ENCODE peak calls at places on chromosome 12, in five cellular contexts. One of them, this sample, is unnamed.

GRCh38 chr12:120984351-120984898 is 6.1 kb downstream of the HNF1A start:
- ATAC-seq in upper lobe of left lung: no peak
- ATAC-seq in HepG2: peak; percentile 9
- ATAC-seq in HCT116: no peak
- ATAC-seq in K562: no peak
- ATAC-seq in this sample: no peak

GRCh38 chr12:32312049-32312670 is 87.2 kb upstream of the FGD4 start:
- ATAC-seq in K562: peak; percentile 73
- ATAC-seq in upper lobe of left lung: peak; percentile 63
- ATAC-seq in HepG2: peak; percentile 47
- ATAC-seq in HCT116: peak; percentile 86
- ATAC-seq in this sample: no peak

GRCh38 chr12:121748571-121749265 is 36.2 kb downstream of the TMEM120B start:
- ATAC-seq in K562: peak; percentile 100
- ATAC-seq in upper lobe of left lung: peak; percentile 62
- ATAC-seq in HCT116: peak; percentile 46
- ATAC-seq in HepG2: peak; percentile 97
- ATAC-seq in this sample: peak; percentile 82

GRCh38 chr12:92556141-92556540 is 146.6 kb upstream of the PLEKHG7 start:
- ATAC-seq in upper lobe of left lung: no peak
- ATAC-seq in K562: no peak
- ATAC-seq in HCT116: no peak
- ATAC-seq in HepG2: no peak
- ATAC-seq in this sample: no peak

GRCh38 chr12:43579240-43579639 is 27.2 kb upstream of the ADAMTS20 start:
- ATAC-seq in upper lobe of left lung: no peak
- ATAC-seq in HepG2: no peak
- ATAC-seq in HCT116: no peak
- ATAC-seq in K562: no peak
- ATAC-seq in this sample: no peak

GRCh38 chr12:5944688-5945070 is 380 bp downstream of the ANO2 start:
- ATAC-seq in HepG2: no peak
- ATAC-seq in K562: no peak
- ATAC-seq in HCT116: no peak
- ATAC-seq in upper lobe of left lung: no peak
- ATAC-seq in this sample: no peak

GRCh38 chr12:103944964-103945363 is 14.8 kb downstream of the HSP90B1 start:
- ATAC-seq in K562: no peak
- ATAC-seq in upper lobe of left lung: no peak
- ATAC-seq in HepG2: no peak
- ATAC-seq in HCT116: no peak
- ATAC-seq in this sample: no peak

GRCh38 chr12:120544691-120545090 is 10.5 kb downstream of the RNF10 start:
- ATAC-seq in HepG2: no peak
- ATAC-seq in K562: no peak
- ATAC-seq in HCT116: no peak
- ATAC-seq in upper lobe of left lung: no peak
- ATAC-seq in this sample: no peak

GRCh38 chr12:1501695-1502440 is 92.5 kb downstream of the FBXL14 start:
- ATAC-seq in upper lobe of left lung: no peak
- ATAC-seq in K562: no peak
- ATAC-seq in HCT116: no peak
- ATAC-seq in HepG2: no peak
- ATAC-seq in this sample: no peak

GRCh38 chr12:89373772-89374572 is 21.7 kb upstream of the DUSP6 start:
- ATAC-seq in HepG2: no peak
- ATAC-seq in upper lobe of left lung: peak; percentile 84
- ATAC-seq in HCT116: no peak
- ATAC-seq in K562: no peak
- ATAC-seq in this sample: peak; percentile 91

GRCh38 chr12:127262658-127263057 is 1004.3 kb upstream of the TMEM132C start:
- ATAC-seq in HepG2: no peak
- ATAC-seq in K562: no peak
- ATAC-seq in upper lobe of left lung: no peak
- ATAC-seq in HCT116: no peak
- ATAC-seq in this sample: peak; percentile 34

GRCh38 chr12:10716704-10717315 is 6.3 kb downstream of the YBX3 start:
- ATAC-seq in K562: no peak
- ATAC-seq in HCT116: peak; percentile 93
- ATAC-seq in upper lobe of left lung: peak; percentile 92
- ATAC-seq in HepG2: no peak
- ATAC-seq in this sample: peak; percentile 92

GRCh38 chr12:24754690-24755638 is 193.9 kb downstream of the BCAT1 start:
- ATAC-seq in K562: no peak
- ATAC-seq in HepG2: peak; percentile 92
- ATAC-seq in upper lobe of left lung: peak; percentile 67
- ATAC-seq in HCT116: no peak
- ATAC-seq in this sample: no peak

GRCh38 chr12:51329742-51330141 is 5.8 kb upstream of the BIN2 start:
- ATAC-seq in K562: no peak
- ATAC-seq in upper lobe of left lung: no peak
- ATAC-seq in HCT116: no peak
- ATAC-seq in HepG2: no peak
- ATAC-seq in this sample: no peak

GRCh38 chr12:1130164-1130563 is 139.1 kb downstream of the ERC1 start:
- ATAC-seq in K562: peak; percentile 70
- ATAC-seq in HepG2: peak; percentile 83
- ATAC-seq in upper lobe of left lung: peak; percentile 24
- ATAC-seq in HCT116: peak; percentile 92
- ATAC-seq in this sample: no peak

GRCh38 chr12:124734224-124734788 is 129.4 kb downstream of the SCARB1 start:
- ATAC-seq in upper lobe of left lung: peak; percentile 80
- ATAC-seq in K562: peak; percentile 86
- ATAC-seq in HCT116: peak; percentile 15
- ATAC-seq in HepG2: peak; percentile 69
- ATAC-seq in this sample: peak; percentile 29

GRCh38 chr12:79063258-79063657 is 198.7 kb downstream of the SYT1 start:
- ATAC-seq in HCT116: no peak
- ATAC-seq in K562: no peak
- ATAC-seq in HepG2: no peak
- ATAC-seq in upper lobe of left lung: no peak
- ATAC-seq in this sample: no peak

GRCh38 chr12:66929121-66929520 is 250.2 kb upstream of the GRIP1 start:
- ATAC-seq in K562: no peak
- ATAC-seq in HepG2: no peak
- ATAC-seq in upper lobe of left lung: no peak
- ATAC-seq in HCT116: no peak
- ATAC-seq in this sample: no peak

GRCh38 chr12:9648701-9649531 is 20.6 kb upstream of the CLEC2D start:
- ATAC-seq in HepG2: peak; percentile 5
- ATAC-seq in upper lobe of left lung: peak; percentile 6
- ATAC-seq in K562: peak; percentile 11
- ATAC-seq in HCT116: no peak
- ATAC-seq in this sample: no peak

GRCh38 chr12:13472690-13473089 is 276.2 kb downstream of the EMP1 start:
- ATAC-seq in HepG2: no peak
- ATAC-seq in upper lobe of left lung: no peak
- ATAC-seq in HCT116: no peak
- ATAC-seq in K562: no peak
- ATAC-seq in this sample: no peak

GRCh38 chr12:9781360-9781759 is 20.7 kb upstream of the CD69 start:
- ATAC-seq in K562: no peak
- ATAC-seq in HepG2: no peak
- ATAC-seq in upper lobe of left lung: no peak
- ATAC-seq in HCT116: no peak
- ATAC-seq in this sample: no peak

GRCh38 chr12:112973712-112974305 is 4.5 kb upstream of the OAS2 start:
- ATAC-seq in HCT116: no peak
- ATAC-seq in K562: no peak
- ATAC-seq in HepG2: no peak
- ATAC-seq in upper lobe of left lung: no peak
- ATAC-seq in this sample: no peak

GRCh38 chr12:131188131-131189050 is 234.7 kb downstream of the ADGRD1 start:
- ATAC-seq in HepG2: no peak
- ATAC-seq in upper lobe of left lung: peak; percentile 6
- ATAC-seq in HCT116: no peak
- ATAC-seq in K562: no peak
- ATAC-seq in this sample: no peak

GRCh38 chr12:119988440-119988787 is 622 bp upstream of the BICDL1 start:
- ATAC-seq in upper lobe of left lung: peak; percentile 27
- ATAC-seq in HCT116: peak; percentile 39
- ATAC-seq in K562: peak; percentile 56
- ATAC-seq in HepG2: peak; percentile 23
- ATAC-seq in this sample: no peak

GRCh38 chr12:49026678-49027480 is 8.3 kb upstream of the PRKAG1 start:
- ATAC-seq in HepG2: no peak
- ATAC-seq in K562: no peak
- ATAC-seq in HCT116: no peak
- ATAC-seq in upper lobe of left lung: no peak
- ATAC-seq in this sample: no peak

GRCh38 chr12:105561981-105562726 is 231.7 kb downstream of the C12orf75 start:
- ATAC-seq in HepG2: no peak
- ATAC-seq in HCT116: peak; percentile 88
- ATAC-seq in upper lobe of left lung: peak; percentile 78
- ATAC-seq in K562: no peak
- ATAC-seq in this sample: peak; percentile 68

GRCh38 chr12:87150969-87151662 is 878.1 kb downstream of the C12orf50 start:
- ATAC-seq in HepG2: no peak
- ATAC-seq in K562: no peak
- ATAC-seq in upper lobe of left lung: no peak
- ATAC-seq in HCT116: peak; percentile 76
- ATAC-seq in this sample: no peak

GRCh38 chr12:68861890-68862289 is 53.9 kb downstream of the MDM2 start:
- ATAC-seq in HepG2: no peak
- ATAC-seq in upper lobe of left lung: no peak
- ATAC-seq in HCT116: no peak
- ATAC-seq in K562: no peak
- ATAC-seq in this sample: no peak

GRCh38 chr12:130819248-130819576 is 19.8 kb downstream of the STX2 start:
- ATAC-seq in HepG2: no peak
- ATAC-seq in HCT116: no peak
- ATAC-seq in K562: no peak
- ATAC-seq in upper lobe of left lung: no peak
- ATAC-seq in this sample: no peak

GRCh38 chr12:132300789-132301722 is 28.3 kb downstream of the GALNT9 start:
- ATAC-seq in K562: no peak
- ATAC-seq in upper lobe of left lung: no peak
- ATAC-seq in HepG2: peak; percentile 64
- ATAC-seq in HCT116: no peak
- ATAC-seq in this sample: no peak

DNA sequence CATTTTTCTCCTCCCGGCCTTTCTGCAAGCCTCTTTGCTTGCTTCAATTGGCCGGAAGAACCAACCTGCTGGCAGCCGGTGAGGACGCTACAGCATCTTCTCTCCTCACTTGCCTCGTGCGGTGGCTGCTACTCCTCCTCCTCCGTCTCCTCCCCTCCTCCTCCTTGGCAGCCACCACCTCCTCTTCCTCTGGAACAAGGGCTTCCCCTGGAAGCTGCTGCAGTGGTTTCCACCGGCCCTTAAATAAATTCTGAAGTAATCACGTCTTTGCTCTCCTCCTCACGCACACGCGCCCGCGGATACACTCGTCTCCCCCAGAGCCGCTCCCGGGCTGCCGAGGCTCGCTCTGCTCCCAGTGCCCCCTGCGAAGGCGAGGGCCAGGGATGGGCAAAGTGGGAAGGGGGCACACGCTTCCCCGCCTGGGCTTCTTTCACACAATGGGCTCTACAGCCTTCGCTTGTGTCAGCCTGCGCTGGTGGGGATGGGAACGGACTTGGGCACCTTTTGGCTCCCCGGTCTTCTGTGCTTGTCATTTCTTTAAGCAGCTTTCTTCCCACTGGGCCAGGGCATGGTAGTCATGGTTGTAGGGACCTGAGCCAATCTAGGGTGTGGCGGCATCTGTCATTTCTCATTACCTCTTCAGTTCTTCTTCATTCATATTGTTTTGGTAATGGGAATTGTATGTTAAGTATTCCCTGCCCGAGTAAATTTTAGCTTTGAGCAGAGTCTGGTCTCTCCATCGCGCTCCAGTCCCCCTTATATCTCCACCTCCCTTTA is at the start of gene PPFIA2:
- ATAC-seq in upper lobe of left lung: peak; percentile 83
- ATAC-seq in K562: no peak
- ATAC-seq in HCT116: peak; percentile 62
- ATAC-seq in HepG2: peak; percentile 29
- ATAC-seq in this sample: peak; percentile 55
- TF ChIP-seq POLR2AphosphoS5 in upper lobe of left lung: no peak
- TF ChIP-seq POLR2AphosphoS5 in K562: no peak
- TF ChIP-seq POLR2AphosphoS5 in HCT116: no peak
- TF ChIP-seq POLR2AphosphoS5 in HepG2: no peak
- TF ChIP-seq POLR2AphosphoS5 in this sample: no peak

GRCh38 chr12:27965966-27966365 is 6.6 kb downstream of the PTHLH start:
- ATAC-seq in HCT116: no peak
- ATAC-seq in K562: no peak
- ATAC-seq in upper lobe of left lung: no peak
- ATAC-seq in HepG2: no peak
- ATAC-seq in this sample: no peak
- H3K27me3 ChIP-seq in HCT116: no peaks in the 10 kb centered on the region
- H3K27me3 ChIP-seq in K562: no peaks in the 10 kb centered on the region
- H3K27me3 ChIP-seq in upper lobe of left lung: no peaks in the 10 kb centered on the region
- H3K27me3 ChIP-seq in HepG2: peaks cover 33% of the 10 kb centered on the region
- H3K27me3 ChIP-seq in this sample: peaks cover 76% of the 10 kb centered on the region

DNA sequence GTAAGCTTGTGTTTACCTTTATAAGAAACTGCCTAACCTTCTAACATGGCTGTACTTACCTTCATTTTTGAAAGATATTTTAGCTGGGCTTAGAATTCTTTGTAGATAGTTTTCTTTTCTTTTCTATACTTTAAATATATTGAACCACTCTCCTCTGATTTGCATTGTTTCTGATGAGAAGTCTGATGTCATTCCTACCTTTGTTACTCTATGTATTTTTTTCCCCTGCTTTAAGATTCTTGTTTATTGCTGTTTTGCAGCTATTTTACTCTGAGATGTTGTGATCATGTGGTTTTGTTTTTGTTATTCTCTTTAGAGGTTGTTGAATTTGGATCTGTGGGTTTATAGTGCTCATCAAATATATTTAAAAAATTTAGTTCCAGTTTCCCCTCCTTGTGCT is 31.8 kb downstream of the CNOT2 start:
- ATAC-seq in HepG2: no peak
- ATAC-seq in upper lobe of left lung: no peak
- ATAC-seq in K562: no peak
- ATAC-seq in HCT116: no peak
- ATAC-seq in this sample: no peak
- TF ChIP-seq POLR2A in HepG2: no peak
- TF ChIP-seq POLR2A in upper lobe of left lung: no peak
- TF ChIP-seq POLR2A in K562: no peak
- TF ChIP-seq POLR2A in HCT116: no peak
- TF ChIP-seq POLR2A in this sample: no peak

GRCh38 chr12:25959069-25959961 is 833 bp downstream of the RASSF8 start:
- ATAC-seq in upper lobe of left lung: peak; percentile 69
- ATAC-seq in K562: no peak
- ATAC-seq in HCT116: peak; percentile 44
- ATAC-seq in HepG2: peak; percentile 48
- ATAC-seq in this sample: peak; percentile 51
- TF ChIP-seq POLR2AphosphoS5 in upper lobe of left lung: no peak
- TF ChIP-seq POLR2AphosphoS5 in K562: no peak
- TF ChIP-seq POLR2AphosphoS5 in HCT116: no peak
- TF ChIP-seq POLR2AphosphoS5 in HepG2: no peak
- TF ChIP-seq POLR2AphosphoS5 in this sample: peak; percentile 85

DNA sequence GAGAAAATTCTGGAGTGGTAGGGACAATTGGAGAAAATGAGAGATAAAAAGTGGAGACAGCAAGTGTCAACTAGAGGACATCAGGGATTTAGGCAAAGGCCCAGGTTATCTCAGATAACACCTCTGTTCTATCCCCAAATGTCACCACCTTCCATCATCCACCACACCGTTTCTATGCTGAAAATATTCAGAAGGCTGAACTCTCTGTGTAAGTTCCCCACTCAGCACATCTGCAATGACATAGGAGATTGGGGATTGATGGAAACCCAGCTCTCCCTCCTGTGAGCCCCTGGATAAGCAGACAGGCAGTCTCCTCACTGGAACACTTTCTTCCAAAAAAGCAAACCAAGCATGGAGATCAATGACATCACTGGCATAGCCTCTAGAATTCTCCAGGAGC is 5.6 kb upstream of the OR10P1 start:
- ATAC-seq in HepG2: no peak
- ATAC-seq in upper lobe of left lung: no peak
- ATAC-seq in K562: no peak
- ATAC-seq in HCT116: no peak
- ATAC-seq in this sample: no peak
- H3K27me3 ChIP-seq in HepG2: peaks cover 6% of the 10 kb centered on the region
- H3K27me3 ChIP-seq in upper lobe of left lung: no peaks in the 10 kb centered on the region
- H3K27me3 ChIP-seq in K562: peaks cover 8% of the 10 kb centered on the region
- H3K27me3 ChIP-seq in HCT116: peaks cover 5% of the 10 kb centered on the region
- H3K27me3 ChIP-seq in this sample: no peaks in the 10 kb centered on the region